ENCODE peak calls at places on chromosomes 4 and X, in four cellular contexts. J, P, Z and O are unnamed samples.

GRCh38 chr4:4492161-4492847 is 49.5 kb downstream of the STX18 start:
- DNase-seq in J (peak), P (no peak), Z (no peak), O (no peak)

GRCh38 chrX:150329282-150329681 is 33.8 kb upstream of the MAMLD1 start:
- DNase-seq in J (no peak), P (no peak), Z (no peak), O (no peak)

GRCh38 chr4:140296871-140297570 is 76.4 kb upstream of the SCOC start:
- DNase-seq in J (no peak), P (no peak), Z (no peak), O (peak)

GRCh38 chrX:23907496-23908218 is at the start of the genes APOO and CXorf58:
- DNase-seq in J (peak), P (peak), Z (peak), O (peak)

GRCh38 chrX:20397587-20397986 is 130.9 kb upstream of the RPS6KA3 start:
- DNase-seq in J (no peak), P (no peak), Z (no peak), O (no peak)

GRCh38 chrX:89053223-89053622 is 306.2 kb downstream of the CPXCR1 start:
- DNase-seq in J (no peak), P (no peak), Z (no peak), O (no peak)

GRCh38 chr4:138835833-138836521 is 179.6 kb upstream of the NOCT start:
- DNase-seq in J (no peak), P (no peak), Z (no peak), O (peak)

GRCh38 chrX:20461576-20461975 is 194.9 kb upstream of the RPS6KA3 start:
- DNase-seq in J (no peak), P (no peak), Z (no peak), O (no peak)

GRCh38 chr4:41339812-41340809 is 83.4 kb downstream of the UCHL1 start:
- DNase-seq in J (no peak), P (no peak), Z (no peak), O (peak)

GRCh38 chr4:187236491-187236890 is 512.8 kb upstream of the FAT1 start:
- DNase-seq in J (no peak), P (no peak), Z (no peak), O (no peak)

GRCh38 chr4:103754844-103755243 is 35.1 kb upstream of the TACR3 start:
- DNase-seq in J (no peak), P (no peak), Z (no peak), O (peak)

GRCh38 chr4:2537011-2537830 is 774 bp downstream of the FAM193A start:
- DNase-seq in J (peak), P (peak), Z (peak), O (peak)

GRCh38 chr4:77443941-77444340 is 161.7 kb upstream of the CXCL13 start:
- DNase-seq in J (no peak), P (no peak), Z (no peak), O (no peak)

GRCh38 chrX:14630724-14631123 is 101.4 kb downstream of the GLRA2 start:
- DNase-seq in J (no peak), P (no peak), Z (no peak), O (no peak)

GRCh38 chr4:7854697-7855370 is 84.8 kb downstream of the AFAP1 start:
- DNase-seq in J (peak), P (peak), Z (peak), O (no peak)

GRCh38 chr4:140876597-140877364 is 120.6 kb upstream of the TBC1D9 start:
- DNase-seq in J (no peak), P (no peak), Z (no peak), O (no peak)

GRCh38 chr4:40769266-40769665 is 19.5 kb downstream of the NSUN7 start:
- DNase-seq in J (no peak), P (no peak), Z (no peak), O (no peak)

GRCh38 chr4:93764647-93765246 is 63.8 kb upstream of the ATOH1 start:
- DNase-seq in J (peak), P (no peak), Z (no peak), O (peak)

GRCh38 chrX:104486691-104487090 is 79.3 kb upstream of the IL1RAPL2 start:
- DNase-seq in J (no peak), P (no peak), Z (no peak), O (no peak)

GRCh38 chr4:117421706-117422105 is 336.3 kb upstream of the TRAM1L1 start:
- DNase-seq in J (no peak), P (no peak), Z (no peak), O (no peak)

GRCh38 chr4:151644625-151645024 is 116.2 kb downstream of the GATB start:
- DNase-seq in J (peak), P (no peak), Z (no peak), O (peak)

GRCh38 chr4:147118523-147118922 is 172.9 kb upstream of the TTC29 start:
- DNase-seq in J (no peak), P (no peak), Z (no peak), O (no peak)

GRCh38 chrX:20595928-20596550 is 329.3 kb upstream of the RPS6KA3 start:
- DNase-seq in J (no peak), P (no peak), Z (no peak), O (no peak)

GRCh38 chr4:41072021-41072777 is 142.1 kb downstream of the APBB2 start:
- DNase-seq in J (no peak), P (no peak), Z (no peak), O (no peak)

GRCh38 chrX:16838202-16839066 is 31.7 kb downstream of the RBBP7 start:
- DNase-seq in J (no peak), P (no peak), Z (no peak), O (no peak)

GRCh38 chrX:117538441-117539418 is 577.9 kb downstream of the KLHL13 start:
- DNase-seq in J (no peak), P (no peak), Z (no peak), O (peak)

GRCh38 chr4:98557497-98557896 is 100.9 kb downstream of the TSPAN5 start:
- DNase-seq in J (no peak), P (no peak), Z (no peak), O (no peak)

GRCh38 chr4:56215901-56216300 is 171.4 kb downstream of the AASDH start:
- DNase-seq in J (no peak), P (no peak), Z (no peak), O (peak)

GRCh38 chr4:155539746-155540145 is 126.9 kb upstream of the GUCY1A1 start:
- DNase-seq in J (no peak), P (no peak), Z (no peak), O (no peak)

GRCh38 chr4:115883862-115884261 is 770.4 kb upstream of the NDST4 start:
- DNase-seq in J (no peak), P (no peak), Z (no peak), O (no peak)

GRCh38 chrX:38375888-38376287 is 23.5 kb downstream of the OTC start:
- DNase-seq in J (peak), P (no peak), Z (no peak), O (no peak)